ENCODE peak calls at places on chromosomes 1 and 21, in eight cellular contexts. E is pancreas, L is mammary epithelial cell, C is body of pancreas, F is GM23248, D is PC-3, W is heart left ventricle, V is transverse colon. Z is an unnamed sample.

GRCh38 chr1:23581219-23581618 is 21.9 kb upstream of the ID3 start:
- DNase-seq in E (no peak), L (no peak), C (no peak), F (no peak), D (no peak), W (peak; percentile 78), V (no peak), Z (no peak)

GRCh38 chr1:170807432-170807831 is 127.9 kb upstream of the MROH9 start:
- DNase-seq in E (no peak), L (peak; percentile 93), C (no peak), F (peak; percentile 88), D (peak; percentile 49), W (no peak), V (no peak), Z (no peak)

GRCh38 chr1:68049941-68050878 is at the start of gene DIRAS3:
- DNase-seq in E (peak; percentile 68), L (peak; percentile 46), C (peak; percentile 84), F (peak; percentile 78), D (peak; percentile 21), W (peak; percentile 54), V (no peak), Z (no peak)

GRCh38 chr1:3943806-3944620 is 43.9 kb upstream of the C1orf174 start:
- DNase-seq in E (no peak), L (no peak), C (no peak), F (no peak), D (no peak), W (no peak), V (no peak), Z (no peak)

GRCh38 chr1:154955039-154955717 is 721 bp downstream of the PBXIP1 start:
- DNase-seq in E (no peak), L (peak; percentile 53), C (peak; percentile 76), F (peak; percentile 83), D (no peak), W (peak; percentile 68), V (peak; percentile 82), Z (no peak)

GRCh38 chr1:26126321-26127084 is 14.9 kb downstream of the PDIK1L start:
- DNase-seq in E (no peak), L (peak; percentile 74), C (peak; percentile 78), F (no peak), D (peak; percentile 92), W (no peak), V (peak; percentile 56), Z (no peak)

GRCh38 chr21:33373451-33373850 is 29.8 kb upstream of the IFNGR2 start:
- DNase-seq in E (no peak), L (peak; percentile 76), C (no peak), F (peak; percentile 35), D (peak; percentile 37), W (no peak), V (peak; percentile 2), Z (no peak)

GRCh38 chr1:34088001-34088400 is 77.0 kb downstream of the CSMD2 start:
- DNase-seq in E (no peak), L (no peak), C (no peak), F (no peak), D (no peak), W (no peak), V (no peak), Z (no peak)

GRCh38 chr21:34517491-34518245 is 5.7 kb upstream of the KCNE1 start:
- DNase-seq in E (no peak), L (no peak), C (peak; percentile 43), F (no peak), D (peak; percentile 25), W (no peak), V (no peak), Z (no peak)

GRCh38 chr21:42238185-42238934 is 19.4 kb downstream of the ABCG1 start:
- DNase-seq in E (no peak), L (no peak), C (no peak), F (no peak), D (no peak), W (no peak), V (no peak), Z (no peak)

GRCh38 chr1:92030701-92031107 is 919 bp downstream of the EPHX4 start:
- DNase-seq in E (no peak), L (peak; percentile 82), C (no peak), F (peak; percentile 5), D (peak; percentile 80), W (no peak), V (no peak), Z (no peak)

GRCh38 chr1:33338495-33339211 is 17.8 kb upstream of the A3GALT2 start:
- DNase-seq in E (no peak), L (peak; percentile 75), C (peak; percentile 80), F (peak; percentile 92), D (no peak), W (no peak), V (peak; percentile 43), Z (no peak)

GRCh38 chr21:45640888-45641479 is 2.5 kb upstream of the PCBP3 start:
- DNase-seq in E (peak; percentile 70), L (no peak), C (no peak), F (peak; percentile 87), D (peak; percentile 33), W (no peak), V (peak; percentile 52), Z (no peak)

GRCh38 chr1:238329671-238330070 is 438.9 kb upstream of the ZP4 start:
- DNase-seq in E (no peak), L (no peak), C (no peak), F (no peak), D (no peak), W (no peak), V (no peak), Z (no peak)

DNA sequence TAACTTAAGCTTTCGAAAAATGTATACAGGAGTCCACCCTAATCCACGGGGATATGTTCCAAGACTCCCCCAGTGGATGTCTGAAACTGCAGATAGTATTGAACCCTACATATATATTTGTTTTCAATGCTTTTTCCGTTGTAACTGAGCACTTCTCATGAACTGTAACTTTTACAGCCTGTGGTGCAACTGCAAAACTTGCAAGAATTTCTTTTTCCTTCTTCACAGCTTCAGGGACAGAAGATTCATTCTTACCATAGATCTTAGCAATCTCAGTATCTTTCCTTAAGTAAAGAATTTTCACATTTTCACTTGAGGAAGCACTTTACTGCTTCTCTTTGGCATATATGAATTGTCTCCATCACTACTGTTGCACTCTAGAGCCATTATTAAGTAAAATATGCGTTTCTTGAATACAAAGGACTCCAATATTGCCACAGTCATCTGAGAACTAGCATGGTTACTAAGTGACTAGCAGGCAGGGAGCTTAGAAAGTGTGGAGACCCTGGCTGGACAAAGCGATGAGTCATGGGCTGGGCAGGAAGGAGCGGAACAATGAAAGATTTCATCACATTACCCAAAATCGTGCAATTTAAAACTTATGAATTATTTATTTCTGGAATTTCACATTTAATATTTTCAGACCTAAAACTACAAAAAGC is 14.1 kb downstream of the DPYD start:
- DNase-seq in E (no peak), L (peak; percentile 50), C (peak; percentile 58), F (peak; percentile 97), D (peak; percentile 71), W (peak; percentile 55), V (no peak), Z (no peak)
- H3K4me1 ChIP-seq in E (no peaks in the 10 kb centered on the region), L (peaks cover 20% of the 10 kb centered on the region), C (no peaks in the 10 kb centered on the region), F (peaks cover 71% of the 10 kb centered on the region), D (peaks cover 12% of the 10 kb centered on the region), W (peaks cover 16% of the 10 kb centered on the region), V (no peaks in the 10 kb centered on the region), Z (no peaks in the 10 kb centered on the region)

GRCh38 chr1:185561629-185562028 is 172.6 kb upstream of the HMCN1 start:
- DNase-seq in E (no peak), L (peak; percentile 42), C (no peak), F (no peak), D (peak; percentile 52), W (no peak), V (no peak), Z (no peak)

GRCh38 chr1:185562623-185563359 is 171.4 kb upstream of the HMCN1 start:
- DNase-seq in E (no peak), L (no peak), C (no peak), F (no peak), D (peak; percentile 59), W (no peak), V (no peak), Z (no peak)

GRCh38 chr1:185559151-185559550 is 175.0 kb upstream of the HMCN1 start:
- DNase-seq in E (no peak), L (no peak), C (no peak), F (no peak), D (no peak), W (no peak), V (no peak), Z (no peak)

GRCh38 chr1:185560760-185561159 is 173.4 kb upstream of the HMCN1 start:
- DNase-seq in E (no peak), L (no peak), C (no peak), F (no peak), D (no peak), W (peak; percentile 57), V (no peak), Z (no peak)

DNA sequence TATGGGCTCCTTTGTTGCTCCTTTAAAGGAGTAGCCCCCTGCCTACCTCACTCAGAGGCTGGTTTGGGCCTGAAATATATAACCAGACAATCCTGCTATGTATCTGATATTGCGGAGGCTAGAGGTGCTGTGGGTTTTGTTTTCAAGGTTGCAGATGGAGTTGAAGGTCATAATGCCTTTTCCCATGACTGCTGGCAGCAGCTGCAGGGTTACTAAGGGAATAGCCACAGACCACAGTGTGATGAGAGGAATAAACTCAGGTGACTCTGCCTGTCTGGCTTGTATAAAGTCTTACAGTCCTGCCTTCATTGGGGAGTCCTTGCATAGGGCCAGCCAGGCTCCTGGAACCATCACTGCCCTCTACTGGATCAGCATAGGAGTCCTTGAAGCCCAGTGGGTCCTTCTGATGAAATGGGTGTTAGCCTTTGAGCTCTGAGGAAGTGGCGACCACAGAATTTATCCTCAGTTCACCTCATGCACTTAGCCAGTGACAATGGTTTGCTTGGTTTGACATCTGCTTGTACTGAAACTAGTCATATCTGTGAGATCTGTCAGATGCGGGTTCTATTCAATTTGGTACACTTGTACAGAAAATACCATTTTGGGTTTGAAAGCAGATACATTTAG is 174.4 kb upstream of the HMCN1 start:
- DNase-seq in E (peak; percentile 42), L (peak; percentile 65), C (peak; percentile 71), F (peak; percentile 72), D (peak; percentile 53), W (peak; percentile 56), V (peak; percentile 57), Z (peak; percentile 47)
- H3K27ac ChIP-seq in E (no peak overlapping the region), L (no peak overlapping the region), C (peak overlapping the region; percentile 21), F (no peak overlapping the region), D (no peak overlapping the region), W (no peak overlapping the region), V (no peak overlapping the region), Z (no peak overlapping the region)

DNA sequence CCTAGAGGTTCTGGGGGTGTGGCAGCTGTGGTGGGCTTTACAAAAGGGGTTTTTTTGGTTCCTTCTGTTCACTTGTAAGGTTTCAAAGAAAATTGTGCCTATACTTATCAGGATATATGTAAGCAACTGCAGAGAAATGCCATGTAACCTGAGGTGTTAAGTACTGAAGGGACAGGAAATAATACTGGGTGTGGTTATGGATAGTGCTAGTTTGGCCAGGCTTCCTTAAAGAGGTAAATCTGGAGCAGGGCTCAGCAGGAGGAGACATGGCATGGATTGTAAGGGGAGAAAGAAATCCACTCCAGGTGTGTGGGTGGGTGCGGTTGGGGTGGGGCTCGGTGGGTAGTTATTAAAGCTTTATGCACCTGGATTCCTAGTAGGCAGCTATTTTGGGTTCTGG is 28.3 kb downstream of the KIRREL1 start:
- DNase-seq in E (no peak), L (no peak), C (no peak), F (peak; percentile 26), D (peak; percentile 52), W (no peak), V (no peak), Z (no peak)
- H3K4me1 ChIP-seq in E (no peaks in the 10 kb centered on the region), L (peaks cover 65% of the 10 kb centered on the region), C (peaks cover 39% of the 10 kb centered on the region), F (peaks cover 85% of the 10 kb centered on the region), D (peaks cover 82% of the 10 kb centered on the region), W (peaks cover 95% of the 10 kb centered on the region), V (peaks cover 65% of the 10 kb centered on the region), Z (peaks cover 9% of the 10 kb centered on the region)

GRCh38 chr1:200590001-200590400 is 30.6 kb downstream of the KIF14 start:
- DNase-seq in E (no peak), L (no peak), C (no peak), F (no peak), D (no peak), W (no peak), V (no peak), Z (no peak)

GRCh38 chr1:200588698-200589097 is 31.9 kb downstream of the KIF14 start:
- DNase-seq in E (no peak), L (no peak), C (peak; percentile 25), F (no peak), D (no peak), W (no peak), V (no peak), Z (no peak)
- H3K27ac ChIP-seq in E (no peak overlapping the region), L (no peak overlapping the region), C (no peak overlapping the region), F (no peak overlapping the region), D (no peak overlapping the region), W (no peak overlapping the region), V (no peak overlapping the region), Z (no peak overlapping the region)